ENCODE peak calls at places on chromosomes 11 and 22, in eight cellular contexts. Q is ELF-1; G is brain microvascular endothelial cell; U is NCI-H1105 treated with DMSO at 0.1 percent for 48 hours; A is NCI-H460; N is KG1; S is cardiac fibroblast; W is activated CD8-positive, alpha-beta memory T cell treated with anti-CD3 and anti-CD28 coated beads for 1 hour. K is an unnamed sample.

GRCh38 chr11:34671117-34671516 is 50.2 kb downstream of the EHF start:
- DNase-seq in W (no peak), A (no peak), N (no peak), U (no peak), S (no peak), Q (no peak), G (no peak), K (no peak)

GRCh38 chr11:62443390-62444201 is 24.8 kb downstream of the SCGB1A1 start:
- DNase-seq in G (no peak), U (no peak), A (no peak), N (no peak), Q (no peak), W (no peak), S (peak; percentile 81), K (no peak)

GRCh38 chr11:65355776-65356393 is 1.3 kb downstream of the TIGD3 start:
- DNase-seq in W (no peak), S (peak; percentile 50), G (peak; percentile 38), U (no peak), Q (peak; percentile 69), N (no peak), A (no peak), K (no peak)

GRCh38 chr22:49107561-49107960 is 720.1 kb downstream of the BRD1 start:
- DNase-seq in S (no peak), N (no peak), A (no peak), U (no peak), Q (no peak), G (no peak), W (no peak), K (no peak)

GRCh38 chr11:120820040-120820439 is 203.9 kb upstream of the TBCEL start:
- DNase-seq in Q (no peak), W (no peak), A (no peak), G (no peak), N (no peak), S (no peak), U (peak; percentile 26), K (no peak)

GRCh38 chr11:66580803-66581202 is 12.1 kb downstream of the CCDC87 start:
- DNase-seq in U (no peak), W (no peak), S (peak; percentile 77), G (no peak), A (no peak), N (no peak), Q (no peak), K (no peak)

GRCh38 chr11:121132211-121132976 is 31.4 kb downstream of the TECTA start:
- DNase-seq in Q (no peak), U (no peak), G (no peak), W (no peak), S (no peak), N (no peak), A (no peak), K (no peak)

GRCh38 chr11:102730036-102730815 is 5.5 kb upstream of the MMP8 start:
- DNase-seq in G (no peak), W (no peak), N (no peak), S (peak; percentile 5), A (no peak), U (no peak), Q (no peak), K (no peak)

GRCh38 chr22:21728270-21728669 is 7.3 kb downstream of the YPEL1 start:
- DNase-seq in A (no peak), G (no peak), S (no peak), Q (no peak), W (no peak), U (no peak), N (no peak), K (no peak)

GRCh38 chr11:112082729-112083128 is 3.8 kb downstream of the TIMM8B start:
- DNase-seq in N (no peak), G (peak; percentile 54), A (no peak), Q (no peak), W (no peak), U (no peak), S (peak; percentile 18), K (no peak)

GRCh38 chr11:34565417-34566208 is 52.0 kb upstream of the ELF5 start:
- DNase-seq in W (no peak), A (peak; percentile 8), G (no peak), U (peak; percentile 10), S (no peak), N (no peak), Q (peak; percentile 31), K (peak; percentile 11)

GRCh38 chr11:77107950-77108349 is 5.3 kb downstream of the OMP start:
- DNase-seq in S (peak; percentile 93), G (peak; percentile 91), A (no peak), U (no peak), N (no peak), Q (no peak), W (no peak), K (no peak)

GRCh38 chr22:21582801-21583740 is 15.6 kb downstream of the UBE2L3 start:
- DNase-seq in Q (no peak), N (no peak), G (no peak), A (no peak), W (no peak), S (no peak), U (peak; percentile 88), K (no peak)

GRCh38 chr11:11629368-11629767 is 7.6 kb upstream of the GALNT18 start:
- DNase-seq in U (no peak), A (no peak), W (no peak), N (no peak), G (no peak), S (no peak), Q (no peak), K (no peak)

GRCh38 chr11:48034926-48035876 is 54.8 kb downstream of the PTPRJ start:
- DNase-seq in N (no peak), U (no peak), W (no peak), S (peak; percentile 43), G (no peak), A (no peak), Q (no peak), K (no peak)

GRCh38 chr11:40403321-40403720 is 1056.1 kb downstream of the LRRC4C start:
- DNase-seq in G (no peak), S (no peak), Q (no peak), A (no peak), U (no peak), N (no peak), W (no peak), K (no peak)

GRCh38 chr11:44765026-44765595 is 38.3 kb downstream of the TSPAN18 start:
- DNase-seq in W (no peak), N (no peak), U (no peak), A (no peak), Q (no peak), G (no peak), S (no peak), K (no peak)

GRCh38 chr11:75510626-75511025 is 15.1 kb downstream of the GDPD5 start:
- DNase-seq in Q (no peak), U (no peak), G (no peak), A (no peak), S (no peak), N (no peak), W (no peak), K (no peak)

GRCh38 chr11:114399903-114400221 is 449 bp downstream of the C11orf71 start:
- DNase-seq in N (no peak), W (no peak), U (peak; percentile 73), G (no peak), S (no peak), A (no peak), Q (no peak), K (peak; percentile 61)

GRCh38 chr11:28049338-28050216 is 58.4 kb downstream of the KIF18A start:
- DNase-seq in A (peak; percentile 20), W (no peak), N (no peak), S (peak; percentile 6), Q (no peak), U (no peak), G (peak; percentile 4), K (no peak)

GRCh38 chr22:19607198-19608113 is 83.2 kb upstream of the CLDN5 start:
- DNase-seq in G (no peak), W (no peak), N (no peak), Q (peak; percentile 18), A (no peak), S (peak; percentile 16), U (peak; percentile 61), K (peak; percentile 81)

GRCh38 chr22:48706934-48707748 is 1120.5 kb downstream of the BRD1 start:
- DNase-seq in Q (no peak), S (no peak), A (no peak), U (no peak), W (no peak), G (no peak), N (no peak), K (no peak)

GRCh38 chr11:20511982-20512381 is 87.4 kb upstream of the SLC6A5 start:
- DNase-seq in N (no peak), W (no peak), A (no peak), U (peak; percentile 13), G (no peak), Q (no peak), S (no peak), K (peak; percentile 80)

GRCh38 chr22:42871146-42872050 is 14.3 kb upstream of the ARFGAP3 start:
- DNase-seq in Q (no peak), W (no peak), S (no peak), N (no peak), G (no peak), U (no peak), A (no peak), K (no peak)

GRCh38 chr11:128205796-128206195 is 381.6 kb downstream of the ETS1 start:
- DNase-seq in U (no peak), W (no peak), S (no peak), N (no peak), G (no peak), Q (no peak), A (no peak), K (no peak)

GRCh38 chr22:37610480-37611148 is 2.0 kb downstream of the GGA1 start:
- DNase-seq in A (no peak), G (no peak), S (no peak), U (no peak), W (no peak), Q (no peak), N (no peak), K (no peak)

GRCh38 chr22:26401726-26402125 is 27.3 kb upstream of the ASPHD2 start:
- DNase-seq in U (no peak), N (no peak), Q (no peak), W (no peak), G (no peak), S (no peak), A (no peak), K (no peak)

K was measured in NCI-H774.